ENCODE peak calls at places on chromosomes 3 and 15, in six cellular contexts. One of them, this sample, is unnamed.

GRCh38 chr3:148464246-148464645 is 233.5 kb upstream of the AGTR1 start:
- DNase-seq in A549: no peak
- DNase-seq in K562: no peak
- DNase-seq in endothelial cell of umbilical vein: peak
- DNase-seq in GM12878: no peak
- DNase-seq in NB4: no peak
- DNase-seq in this sample: no peak

GRCh38 chr3:172038823-172039222 is 555 bp upstream of the FNDC3B start:
- DNase-seq in A549: no peak
- DNase-seq in K562: no peak
- DNase-seq in endothelial cell of umbilical vein: no peak
- DNase-seq in GM12878: no peak
- DNase-seq in NB4: peak
- DNase-seq in this sample: no peak

GRCh38 chr3:73624363-73625123 is at the start of gene PDZRN3:
- DNase-seq in A549: no peak
- DNase-seq in K562: no peak
- DNase-seq in endothelial cell of umbilical vein: peak
- DNase-seq in GM12878: no peak
- DNase-seq in NB4: no peak
- DNase-seq in this sample: no peak

GRCh38 chr15:68157074-68157473 is 48.1 kb downstream of the CALML4 start:
- DNase-seq in A549: no peak
- DNase-seq in K562: no peak
- DNase-seq in endothelial cell of umbilical vein: no peak
- DNase-seq in GM12878: no peak
- DNase-seq in NB4: no peak
- DNase-seq in this sample: no peak

GRCh38 chr15:49423021-49423420 is at the start of gene FGF7:
- DNase-seq in A549: no peak
- DNase-seq in K562: no peak
- DNase-seq in endothelial cell of umbilical vein: no peak
- DNase-seq in GM12878: no peak
- DNase-seq in NB4: peak
- DNase-seq in this sample: peak

GRCh38 chr3:197186887-197187588 is 111.4 kb downstream of the DLG1 start:
- DNase-seq in A549: peak
- DNase-seq in K562: peak
- DNase-seq in endothelial cell of umbilical vein: peak
- DNase-seq in GM12878: peak
- DNase-seq in NB4: peak
- DNase-seq in this sample: peak

GRCh38 chr15:48965972-48966371 is 2.3 kb upstream of the SHC4 start:
- DNase-seq in A549: peak
- DNase-seq in K562: no peak
- DNase-seq in endothelial cell of umbilical vein: no peak
- DNase-seq in GM12878: peak
- DNase-seq in NB4: peak
- DNase-seq in this sample: no peak

GRCh38 chr3:121809249-121809648 is 25.6 kb downstream of the IQCB1 start:
- DNase-seq in A549: no peak
- DNase-seq in K562: no peak
- DNase-seq in endothelial cell of umbilical vein: no peak
- DNase-seq in GM12878: peak
- DNase-seq in NB4: no peak
- DNase-seq in this sample: no peak

GRCh38 chr15:40575113-40575512 is 6.0 kb downstream of the RPUSD2 start:
- DNase-seq in A549: no peak
- DNase-seq in K562: no peak
- DNase-seq in endothelial cell of umbilical vein: no peak
- DNase-seq in GM12878: no peak
- DNase-seq in NB4: no peak
- DNase-seq in this sample: no peak

GRCh38 chr15:101351736-101352135 is 56.7 kb upstream of the SNRPA1 start:
- DNase-seq in A549: no peak
- DNase-seq in K562: no peak
- DNase-seq in endothelial cell of umbilical vein: no peak
- DNase-seq in GM12878: no peak
- DNase-seq in NB4: no peak
- DNase-seq in this sample: no peak

GRCh38 chr3:47413751-47414150 is 32.9 kb downstream of the PTPN23 start:
- DNase-seq in A549: no peak
- DNase-seq in K562: no peak
- DNase-seq in endothelial cell of umbilical vein: no peak
- DNase-seq in GM12878: no peak
- DNase-seq in NB4: no peak
- DNase-seq in this sample: no peak

GRCh38 chr3:63617391-63617790 is 35.1 kb upstream of the SNTN start:
- DNase-seq in A549: no peak
- DNase-seq in K562: no peak
- DNase-seq in endothelial cell of umbilical vein: no peak
- DNase-seq in GM12878: no peak
- DNase-seq in NB4: no peak
- DNase-seq in this sample: no peak

GRCh38 chr3:125220681-125221429 is 8.3 kb upstream of the SLC12A8 start:
- DNase-seq in A549: no peak
- DNase-seq in K562: no peak
- DNase-seq in endothelial cell of umbilical vein: no peak
- DNase-seq in GM12878: no peak
- DNase-seq in NB4: no peak
- DNase-seq in this sample: no peak

GRCh38 chr3:36893137-36893557 is 51.7 kb downstream of the TRANK1 start:
- DNase-seq in A549: no peak
- DNase-seq in K562: no peak
- DNase-seq in endothelial cell of umbilical vein: peak
- DNase-seq in GM12878: no peak
- DNase-seq in NB4: peak
- DNase-seq in this sample: no peak

GRCh38 chr3:176867681-176868663 is 329.3 kb downstream of the TBL1XR1 start:
- DNase-seq in A549: no peak
- DNase-seq in K562: no peak
- DNase-seq in endothelial cell of umbilical vein: no peak
- DNase-seq in GM12878: no peak
- DNase-seq in NB4: no peak
- DNase-seq in this sample: no peak

GRCh38 chr3:172550347-172550943 is 27.2 kb upstream of the TNFSF10 start:
- DNase-seq in A549: peak
- DNase-seq in K562: peak
- DNase-seq in endothelial cell of umbilical vein: no peak
- DNase-seq in GM12878: no peak
- DNase-seq in NB4: peak
- DNase-seq in this sample: no peak

GRCh38 chr3:28682126-28682525 is 333.5 kb upstream of the AZI2 start:
- DNase-seq in A549: no peak
- DNase-seq in K562: no peak
- DNase-seq in endothelial cell of umbilical vein: no peak
- DNase-seq in GM12878: no peak
- DNase-seq in NB4: no peak
- DNase-seq in this sample: no peak

GRCh38 chr15:68730491-68731317 is 90.0 kb downstream of the ANP32A start:
- DNase-seq in A549: peak
- DNase-seq in K562: peak
- DNase-seq in endothelial cell of umbilical vein: peak
- DNase-seq in GM12878: no peak
- DNase-seq in NB4: peak
- DNase-seq in this sample: peak

GRCh38 chr15:91872356-91873132 is 19.0 kb downstream of the SLCO3A1 start:
- DNase-seq in A549: no peak
- DNase-seq in K562: no peak
- DNase-seq in endothelial cell of umbilical vein: no peak
- DNase-seq in GM12878: no peak
- DNase-seq in NB4: no peak
- DNase-seq in this sample: no peak

GRCh38 chr3:194189243-194189791 is 53.4 kb downstream of the HES1 start:
- DNase-seq in A549: no peak
- DNase-seq in K562: no peak
- DNase-seq in endothelial cell of umbilical vein: peak
- DNase-seq in GM12878: no peak
- DNase-seq in NB4: no peak
- DNase-seq in this sample: no peak

GRCh38 chr3:188283347-188283746 is 129.4 kb downstream of the LPP start:
- DNase-seq in A549: no peak
- DNase-seq in K562: no peak
- DNase-seq in endothelial cell of umbilical vein: no peak
- DNase-seq in GM12878: no peak
- DNase-seq in NB4: peak
- DNase-seq in this sample: peak

GRCh38 chr15:41790756-41791546 is 16.7 kb downstream of the MAPKBP1 start:
- DNase-seq in A549: no peak
- DNase-seq in K562: no peak
- DNase-seq in endothelial cell of umbilical vein: peak
- DNase-seq in GM12878: no peak
- DNase-seq in NB4: peak
- DNase-seq in this sample: peak

GRCh38 chr15:29124581-29125381 is 144.8 kb downstream of the NSMCE3 start:
- DNase-seq in A549: no peak
- DNase-seq in K562: no peak
- DNase-seq in endothelial cell of umbilical vein: no peak
- DNase-seq in GM12878: no peak
- DNase-seq in NB4: no peak
- DNase-seq in this sample: no peak

GRCh38 chr15:71802770-71803169 is 7.6 kb upstream of the NR2E3 start:
- DNase-seq in A549: no peak
- DNase-seq in K562: peak
- DNase-seq in endothelial cell of umbilical vein: no peak
- DNase-seq in GM12878: no peak
- DNase-seq in NB4: peak
- DNase-seq in this sample: no peak

DNA sequence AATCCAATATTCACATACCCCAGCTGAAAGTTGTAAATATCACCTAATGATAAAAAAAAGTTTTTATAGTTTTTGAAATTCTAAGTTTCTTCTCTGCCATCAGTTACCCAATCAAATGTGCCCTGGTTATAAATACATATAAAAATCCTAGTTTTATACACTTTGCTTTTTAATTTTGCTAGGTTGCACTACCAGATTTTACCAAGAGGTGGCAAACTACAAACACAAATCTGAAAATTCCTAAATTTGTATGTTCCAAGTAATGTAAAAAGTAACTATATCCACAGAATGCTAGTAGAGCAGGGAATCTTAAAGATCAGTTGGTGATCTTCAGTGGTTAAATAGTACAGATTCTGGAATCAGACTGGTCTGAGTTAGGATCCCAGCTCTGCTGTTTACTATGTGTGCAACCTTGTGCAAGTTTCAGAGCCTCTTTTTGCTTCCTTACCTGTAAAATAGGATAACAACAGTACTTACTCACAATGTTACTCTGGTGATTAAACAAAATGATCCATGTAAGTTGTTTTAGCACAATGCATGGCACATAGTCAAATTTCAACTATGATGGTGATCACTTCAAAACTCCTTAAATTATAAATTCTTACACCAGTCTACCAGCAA is 11.0 kb downstream of the TRPM7 start:
- DNase-seq in A549: peak
- DNase-seq in K562: no peak
- DNase-seq in endothelial cell of umbilical vein: peak
- DNase-seq in GM12878: peak
- DNase-seq in NB4: peak
- DNase-seq in this sample: no peak
- TF ChIP-seq MYC in A549: no peak
- TF ChIP-seq MYC in K562: no peak
- TF ChIP-seq MYC in endothelial cell of umbilical vein: no peak
- TF ChIP-seq MYC in GM12878: no peak
- TF ChIP-seq MYC in NB4: no peak
- TF ChIP-seq MYC in this sample: no peak

DNA sequence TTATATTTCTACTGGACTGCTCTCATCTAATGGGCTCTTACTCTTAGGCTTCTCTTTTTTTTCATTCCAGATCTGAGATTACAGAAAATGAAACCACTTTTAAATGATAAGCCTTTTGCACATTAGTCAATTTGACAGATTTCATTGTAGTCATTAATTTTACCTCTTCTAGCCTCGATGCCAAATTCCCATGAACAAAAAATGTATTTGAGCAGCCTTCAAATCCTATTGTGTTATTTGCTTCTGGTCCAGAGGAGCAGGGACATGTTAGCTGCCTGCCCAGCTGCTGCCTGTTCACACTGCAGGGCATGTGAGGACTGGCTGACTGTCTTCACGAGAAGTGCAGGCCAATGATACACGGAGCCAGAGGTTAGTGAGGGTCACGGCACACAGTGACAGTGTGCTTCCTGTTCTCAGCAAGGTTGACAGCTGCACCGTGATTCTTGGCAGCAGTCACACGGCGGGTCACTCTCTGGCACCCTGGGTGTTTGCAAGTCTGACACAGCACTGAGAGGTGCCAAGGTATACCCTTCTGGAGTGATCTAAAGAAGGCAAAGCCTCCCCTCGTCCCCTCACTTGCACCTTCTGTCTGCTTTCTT is 40.8 kb downstream of the KAT2B start:
- DNase-seq in A549: no peak
- DNase-seq in K562: no peak
- DNase-seq in endothelial cell of umbilical vein: peak
- DNase-seq in GM12878: peak
- DNase-seq in NB4: peak
- DNase-seq in this sample: peak
- TF ChIP-seq MYC in A549: no peak
- TF ChIP-seq MYC in K562: no peak
- TF ChIP-seq MYC in endothelial cell of umbilical vein: no peak
- TF ChIP-seq MYC in GM12878: no peak
- TF ChIP-seq MYC in NB4: no peak
- TF ChIP-seq MYC in this sample: no peak

GRCh38 chr3:81592101-81592500 is 169.3 kb downstream of the GBE1 start:
- DNase-seq in A549: no peak
- DNase-seq in K562: no peak
- DNase-seq in endothelial cell of umbilical vein: no peak
- DNase-seq in GM12878: no peak
- DNase-seq in NB4: no peak
- DNase-seq in this sample: no peak
- TF ChIP-seq MYC in A549: no peak
- TF ChIP-seq MYC in K562: no peak
- TF ChIP-seq MYC in endothelial cell of umbilical vein: no peak
- TF ChIP-seq MYC in GM12878: no peak
- TF ChIP-seq MYC in NB4: no peak
- TF ChIP-seq MYC in this sample: no peak

GRCh38 chr3:144770813-144771400 is 799.3 kb downstream of the DIPK2A start:
- DNase-seq in A549: no peak
- DNase-seq in K562: no peak
- DNase-seq in endothelial cell of umbilical vein: peak
- DNase-seq in GM12878: no peak
- DNase-seq in NB4: peak
- DNase-seq in this sample: peak
- TF ChIP-seq MYC in A549: no peak
- TF ChIP-seq MYC in K562: no peak
- TF ChIP-seq MYC in endothelial cell of umbilical vein: no peak
- TF ChIP-seq MYC in GM12878: no peak
- TF ChIP-seq MYC in NB4: no peak
- TF ChIP-seq MYC in this sample: no peak

GRCh38 chr3:59280113-59280512 is 230.3 kb upstream of the CFAP20DC start:
- DNase-seq in A549: no peak
- DNase-seq in K562: no peak
- DNase-seq in endothelial cell of umbilical vein: no peak
- DNase-seq in GM12878: no peak
- DNase-seq in NB4: no peak
- DNase-seq in this sample: no peak
- TF ChIP-seq MYC in A549: no peak
- TF ChIP-seq MYC in K562: no peak
- TF ChIP-seq MYC in endothelial cell of umbilical vein: no peak
- TF ChIP-seq MYC in GM12878: no peak
- TF ChIP-seq MYC in NB4: no peak
- TF ChIP-seq MYC in this sample: no peak

This sample was measured in HepG2.